ENCODE peak calls at places on chromosomes 13 and 19, in four cellular contexts. One of them, this sample, is unnamed.
A peak's percentile ranks its signal among the peaks of the same experiment; 100 is the strongest.

GRCh38 chr13:74093691-74094090 is 40.5 kb downstream of the KLF12 start:
- DNase-seq in myocyte: no peak
- DNase-seq in head of caudate nucleus: no peak
- DNase-seq in renal cortical epithelial cell: no peak
- DNase-seq in this sample: no peak

GRCh38 chr13:86946734-86947133 is 724.4 kb upstream of the SLITRK5 start:
- DNase-seq in head of caudate nucleus: no peak
- DNase-seq in myocyte: peak; percentile 7
- DNase-seq in renal cortical epithelial cell: peak; percentile 25
- DNase-seq in this sample: no peak

GRCh38 chr19:58042709-58043340 is 9.0 kb downstream of the ZSCAN1 start:
- DNase-seq in renal cortical epithelial cell: no peak
- DNase-seq in myocyte: no peak
- DNase-seq in head of caudate nucleus: no peak
- DNase-seq in this sample: no peak

GRCh38 chr13:97962887-97963286 is 9.4 kb downstream of the IPO5 start:
- DNase-seq in renal cortical epithelial cell: no peak
- DNase-seq in head of caudate nucleus: no peak
- DNase-seq in myocyte: no peak
- DNase-seq in this sample: no peak

GRCh38 chr13:69579351-69579750 is 528.3 kb upstream of the ATXN8OS start:
- DNase-seq in renal cortical epithelial cell: peak; percentile 63
- DNase-seq in myocyte: no peak
- DNase-seq in head of caudate nucleus: no peak
- DNase-seq in this sample: no peak

GRCh38 chr19:45999653-46000121 is 4.4 kb downstream of the CCDC61 start:
- DNase-seq in renal cortical epithelial cell: no peak
- DNase-seq in head of caudate nucleus: peak; percentile 78
- DNase-seq in myocyte: no peak
- DNase-seq in this sample: peak; percentile 62

GRCh38 chr13:20349564-20350379 is 117.7 kb upstream of the GJB6 start:
- DNase-seq in head of caudate nucleus: no peak
- DNase-seq in myocyte: no peak
- DNase-seq in renal cortical epithelial cell: no peak
- DNase-seq in this sample: no peak

GRCh38 chr19:49019242-49019932 is 2.5 kb upstream of the LHB start:
- DNase-seq in myocyte: peak; percentile 22
- DNase-seq in head of caudate nucleus: peak; percentile 48
- DNase-seq in renal cortical epithelial cell: no peak
- DNase-seq in this sample: no peak

GRCh38 chr13:73714522-73714921 is 419.7 kb downstream of the KLF12 start:
- DNase-seq in myocyte: no peak
- DNase-seq in head of caudate nucleus: no peak
- DNase-seq in renal cortical epithelial cell: no peak
- DNase-seq in this sample: no peak

This sample was measured in putamen.